ENCODE peak calls at places on chromosomes 3 and 15, in four cellular contexts. Y, Q, J and N are unnamed samples.

GRCh38 chr3:127174715-127175140 is 18.2 kb upstream of the PRR23E start:
- DNase-seq in Y (no peak), Q (no peak), J (no peak), N (no peak)

GRCh38 chr3:16670191-16670590 is 65.0 kb upstream of the DAZL start:
- DNase-seq in Y (no peak), Q (no peak), J (no peak), N (no peak)

GRCh38 chr15:49044761-49045571 is 1.3 kb downstream of the SECISBP2L start:
- DNase-seq in Y (no peak), J (no peak), Q (no peak), N (no peak)

GRCh38 chr3:29711255-29711771 is 430.4 kb downstream of the RBMS3 start:
- DNase-seq in J (no peak), Q (no peak), Y (no peak), N (no peak)

GRCh38 chr3:135762188-135762853 is 203.2 kb upstream of the PPP2R3A start:
- DNase-seq in Y (peak), J (no peak), Q (no peak), N (no peak)

GRCh38 chr3:86787091-86787490 is 203.9 kb downstream of the VGLL3 start:
- DNase-seq in J (no peak), Q (no peak), Y (no peak), N (no peak)

GRCh38 chr15:67098768-67099282 is 33.4 kb downstream of the SMAD3 start:
- DNase-seq in Y (no peak), J (no peak), Q (no peak), N (peak)

GRCh38 chr3:141507392-141508066 is 20.7 kb downstream of the RASA2 start:
- DNase-seq in Q (no peak), Y (no peak), J (no peak), N (no peak)

GRCh38 chr15:82197734-82198594 is 64.6 kb downstream of the EFL1 start:
- DNase-seq in Y (peak), J (peak), Q (peak), N (peak)
- TF ChIP-seq FOXK2 in Y (no peak), J (no peak), Q (no peak), N (no peak)

GRCh38 chr15:38247336-38247735 is 5.3 kb upstream of the SPRED1 start:
- DNase-seq in Q (no peak), J (no peak), Y (no peak), N (no peak)
- TF ChIP-seq FOXK2 in Q (no peak), J (no peak), Y (no peak), N (no peak)

GRCh38 chr15:58369261-58369699 is 62.5 kb upstream of the LIPC start:
- DNase-seq in Y (no peak), J (no peak), Q (no peak), N (peak)
- TF ChIP-seq FOXK2 in Y (no peak), J (no peak), Q (no peak), N (no peak)

GRCh38 chr15:77568960-77569646 is 63.6 kb downstream of the LINGO1 start:
- DNase-seq in J (no peak), Q (no peak), Y (peak), N (peak)
- TF ChIP-seq FOXK2 in J (no peak), Q (no peak), Y (no peak), N (no peak)

DNA sequence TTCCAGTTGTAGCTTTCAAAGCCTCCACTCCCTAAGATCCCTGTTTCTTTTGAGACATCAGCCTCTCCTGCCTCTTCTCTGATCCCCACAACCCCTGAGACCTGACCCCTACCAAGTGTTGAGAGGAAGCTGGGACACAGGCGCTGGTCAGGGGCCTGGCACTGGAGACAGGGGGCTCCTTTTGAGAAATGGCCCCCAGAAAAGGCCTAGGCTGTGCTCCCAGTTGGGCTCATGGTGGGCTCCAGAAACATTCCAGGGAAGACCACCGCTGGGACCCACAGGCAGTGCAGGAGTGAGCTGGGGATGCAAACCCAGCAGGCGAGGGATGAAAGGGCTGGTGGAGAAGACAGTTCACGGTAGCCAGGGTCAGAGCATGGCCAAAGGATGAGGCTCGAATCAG is 16.6 kb downstream of the SSUH2 start:
- DNase-seq in J (no peak), Q (no peak), Y (no peak), N (no peak)
- TF ChIP-seq FOXK2 in J (no peak), Q (no peak), Y (no peak), N (no peak)

DNA sequence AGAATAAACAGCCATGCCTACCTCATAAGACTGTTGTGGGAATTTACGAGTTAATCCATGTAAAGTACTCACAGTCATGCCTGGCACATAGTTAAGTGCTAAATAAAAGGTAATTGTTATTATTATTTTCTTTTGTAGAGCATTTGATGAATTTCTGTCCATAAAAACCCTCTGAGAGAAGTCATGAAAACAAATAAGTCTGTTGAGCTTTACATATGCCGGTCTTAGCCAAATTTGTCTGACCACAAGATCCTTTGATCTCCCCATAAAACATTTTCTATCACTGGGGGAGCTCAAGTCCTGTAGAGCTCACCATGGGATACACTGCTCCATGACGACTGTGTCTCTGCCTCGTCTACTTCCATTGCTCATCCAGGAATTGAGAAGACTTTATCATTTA is 114.0 kb downstream of the MAGI1 start:
- DNase-seq in Y (peak), J (no peak), Q (no peak), N (peak)
- TF ChIP-seq FOXK2 in Y (no peak), J (no peak), Q (no peak), N (no peak)